ENCODE peak calls at places on chromosomes 3 and 15, in four cellular contexts. K is K562, M is endothelial cell of umbilical vein, X is astrocyte. E is an unnamed sample.

GRCh38 chr3:126679318-126679751 is 24.4 kb upstream of the TXNRD3 start:
- DNase-seq in K (peak; percentile 66), M (peak; percentile 76), X (peak; percentile 36), E (no peak)

GRCh38 chr3:189304465-189305341 is 132.9 kb downstream of the TPRG1 start:
- DNase-seq in K (no peak), M (no peak), X (peak; percentile 41), E (no peak)

GRCh38 chr15:70742928-70743327 is 20.4 kb downstream of the UACA start:
- DNase-seq in K (no peak), M (no peak), X (peak; percentile 29), E (no peak)

GRCh38 chr15:82850242-82850591 is 40.8 kb downstream of the WHAMM start:
- DNase-seq in K (no peak), M (no peak), X (no peak), E (no peak)

GRCh38 chr3:147377412-147378185 is 28.7 kb downstream of the ZIC4 start:
- DNase-seq in K (no peak), M (no peak), X (no peak), E (no peak)

GRCh38 chr3:157373783-157374182 is 62.9 kb upstream of the PTX3 start:
- DNase-seq in K (no peak), M (no peak), X (peak; percentile 29), E (no peak)

GRCh38 chr3:32009101-32009500 is 27.6 kb downstream of the ZNF860 start:
- DNase-seq in K (no peak), M (no peak), X (peak; percentile 28), E (no peak)

GRCh38 chr15:99118801-99119546 is 14.1 kb downstream of the SYNM start:
- DNase-seq in K (no peak), M (no peak), X (no peak), E (no peak)

GRCh38 chr3:24199775-24200247 is 254.7 kb downstream of the NR1D2 start:
- DNase-seq in K (no peak), M (no peak), X (peak; percentile 79), E (no peak)

GRCh38 chr3:104298662-104299061 is 1068.0 kb upstream of the ALCAM start:
- DNase-seq in K (no peak), M (no peak), X (no peak), E (no peak)

GRCh38 chr3:54989023-54989380 is 61.1 kb upstream of the LRTM1 start:
- DNase-seq in K (no peak), M (no peak), X (no peak), E (no peak)

GRCh38 chr3:70771426-70772147 is 459.1 kb upstream of the MDFIC2 start:
- DNase-seq in K (no peak), M (peak; percentile 55), X (peak; percentile 34), E (no peak)

GRCh38 chr3:58386966-58387365 is 46.7 kb downstream of the PDHB start:
- DNase-seq in K (no peak), M (peak; percentile 95), X (peak; percentile 83), E (no peak)

GRCh38 chr15:54481819-54482218 is 503.6 kb downstream of the UNC13C start:
- DNase-seq in K (no peak), M (no peak), X (no peak), E (no peak)

GRCh38 chr15:60120100-60120499 is 116.0 kb downstream of the FOXB1 start:
- DNase-seq in K (no peak), M (no peak), X (no peak), E (no peak)

GRCh38 chr3:29764603-29765254 is 483.9 kb downstream of the RBMS3 start:
- DNase-seq in K (no peak), M (peak; percentile 83), X (peak; percentile 72), E (no peak)

GRCh38 chr15:31435256-31435781 is 108.7 kb downstream of the KLF13 start:
- DNase-seq in K (peak; percentile 83), M (peak; percentile 54), X (peak; percentile 49), E (peak; percentile 62)

GRCh38 chr3:197807969-197808587 is 17.0 kb downstream of the LRCH3 start:
- DNase-seq in K (no peak), M (no peak), X (peak; percentile 54), E (no peak)

GRCh38 chr15:53830707-53831386 is 71.4 kb upstream of the WDR72 start:
- DNase-seq in K (no peak), M (no peak), X (no peak), E (no peak)

GRCh38 chr15:26091184-26091583 is 228.1 kb upstream of the ATP10A start:
- DNase-seq in K (no peak), M (no peak), X (no peak), E (no peak)

GRCh38 chr3:150077107-150077506 is 106.4 kb upstream of the PFN2 start:
- DNase-seq in K (no peak), M (no peak), X (no peak), E (no peak)

GRCh38 chr3:51002495-51002894 is 327.8 kb downstream of the DOCK3 start:
- DNase-seq in K (no peak), M (no peak), X (no peak), E (no peak)

GRCh38 chr3:122403489-122403888 is 12.4 kb downstream of the WDR5B start:
- DNase-seq in K (no peak), M (no peak), X (peak; percentile 92), E (no peak)

GRCh38 chr3:117586161-117586560 is 876.6 kb downstream of the TUSC7 start:
- DNase-seq in K (no peak), M (no peak), X (no peak), E (no peak)

GRCh38 chr3:117587416-117587815 is 877.8 kb downstream of the TUSC7 start:
- DNase-seq in K (no peak), M (no peak), X (no peak), E (no peak)

GRCh38 chr3:117589454-117589853 is 879.9 kb downstream of the TUSC7 start:
- DNase-seq in K (no peak), M (no peak), X (peak; percentile 53), E (no peak)
- TF ChIP-seq CTCF in K (no peak), M (no peak), X (no peak), E (no peak)

DNA sequence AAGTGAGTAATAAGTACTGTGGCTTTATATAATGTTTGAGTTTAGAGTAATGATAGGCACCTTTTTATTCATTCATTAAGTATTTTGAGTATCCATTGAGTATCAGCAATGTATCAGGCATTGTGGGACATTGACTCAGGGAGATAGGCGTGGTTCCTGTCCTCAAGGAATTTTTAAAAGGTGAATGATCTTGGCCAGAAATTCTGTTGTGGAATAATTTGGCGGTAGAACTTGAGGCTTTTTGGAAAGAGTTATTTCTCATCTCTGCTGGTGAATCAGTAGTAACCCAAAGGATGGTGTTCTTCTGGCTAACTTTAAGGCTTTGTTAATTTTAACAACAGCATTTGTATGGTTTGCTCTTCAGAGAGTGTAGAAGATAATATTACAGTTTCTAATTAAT is 2.0 kb downstream of the RAB7A start:
- DNase-seq in K (no peak), M (no peak), X (peak; percentile 61), E (no peak)
- H3K9ac ChIP-seq in K (no peak overlapping the region), M (no peak overlapping the region), X (peak overlapping the region; percentile 99), E (peak overlapping the region; percentile 99)

GRCh38 chr15:67010898-67011619 is 54.3 kb upstream of the SMAD3 start:
- DNase-seq in K (no peak), M (no peak), X (peak; percentile 25), E (no peak)

GRCh38 chr15:67013696-67014095 is 51.7 kb upstream of the SMAD3 start:
- DNase-seq in K (no peak), M (peak; percentile 97), X (peak; percentile 90), E (no peak)

GRCh38 chr15:67006089-67007065 is 59.0 kb upstream of the SMAD3 start:
- DNase-seq in K (no peak), M (peak; percentile 43), X (no peak), E (no peak)

GRCh38 chr15:67009576-67010569 is 55.5 kb upstream of the SMAD3 start:
- DNase-seq in K (no peak), M (no peak), X (no peak), E (no peak)

DNA sequence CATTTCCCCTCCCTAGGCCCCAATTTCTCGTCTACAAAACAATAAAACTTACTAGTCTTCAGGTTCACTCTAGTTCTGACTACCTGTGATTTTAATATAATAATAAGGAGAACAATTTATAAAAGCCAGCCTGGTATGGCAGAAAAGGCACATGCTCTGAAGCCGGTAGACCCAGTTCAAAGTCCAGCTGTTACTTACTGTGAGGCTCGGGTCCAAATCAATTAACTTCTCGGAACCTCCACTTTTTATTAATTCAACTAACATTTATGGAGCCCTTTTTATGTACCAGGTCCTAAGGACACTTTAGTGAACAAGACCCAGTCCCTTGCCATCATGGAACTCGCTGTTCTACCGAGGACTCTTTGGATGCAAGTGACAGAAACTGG is 53.8 kb upstream of the SMAD3 start:
- DNase-seq in K (no peak), M (no peak), X (no peak), E (no peak)
- TF ChIP-seq CTCF in K (no peak), M (no peak), X (no peak), E (no peak)

GRCh38 chr3:112127522-112128494 is 5.2 kb downstream of the GCSAM start:
- DNase-seq in K (no peak), M (no peak), X (no peak), E (no peak)
- H3K9ac ChIP-seq in K (no peak overlapping the region), M (no peak overlapping the region), X (no peak overlapping the region), E (no peak overlapping the region)

GRCh38 chr3:62493116-62493801 is 119.9 kb upstream of the FEZF2 start:
- DNase-seq in K (peak; percentile 3), M (no peak), X (no peak), E (no peak)
- TF ChIP-seq CTCF in K (no peak), M (peak; percentile 26), X (peak; percentile 18), E (no peak)

DNA sequence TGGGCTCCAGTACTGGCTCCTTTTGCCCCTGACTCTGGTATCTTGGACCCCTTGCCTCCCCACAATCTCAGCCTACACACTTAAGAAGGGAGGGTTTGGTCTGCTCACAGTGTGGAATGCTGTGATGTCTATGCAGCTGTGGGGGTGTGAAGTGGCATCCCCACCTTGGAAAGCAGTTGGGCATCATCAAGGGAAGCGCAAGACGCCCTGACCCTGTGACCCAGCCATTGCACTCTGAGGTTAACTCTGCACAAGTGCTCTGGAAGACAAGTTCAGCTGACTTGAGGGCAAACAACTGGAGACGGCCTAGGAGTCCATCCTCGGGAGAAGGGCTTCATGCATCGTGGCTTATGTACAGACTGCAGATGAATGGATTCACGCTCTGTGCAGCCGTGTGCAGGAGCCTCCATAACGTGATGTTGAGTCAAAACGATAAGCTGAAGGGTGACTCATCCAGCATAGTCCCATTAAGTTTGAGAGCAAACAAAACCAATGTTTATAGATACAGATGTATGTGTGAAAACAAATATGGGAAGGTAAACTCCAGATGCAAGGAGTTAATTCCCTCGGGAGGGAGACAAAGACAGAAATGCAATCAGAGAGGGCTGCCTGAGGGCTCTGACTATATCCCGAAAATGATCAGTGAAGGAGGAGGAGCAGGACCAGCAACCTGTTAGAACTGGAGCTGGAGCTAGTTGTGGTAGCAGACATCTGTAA is 86.8 kb downstream of the LSM3 start:
- DNase-seq in K (peak; percentile 74), M (no peak), X (peak; percentile 77), E (no peak)
- H3K9ac ChIP-seq in K (no peak overlapping the region), M (no peak overlapping the region), X (no peak overlapping the region), E (no peak overlapping the region)

GRCh38 chr3:80688814-80689213 is 921.0 kb upstream of the ROBO1 start:
- DNase-seq in K (no peak), M (peak; percentile 65), X (peak; percentile 3), E (no peak)
- TF ChIP-seq CTCF in K (no peak), M (peak; percentile 30), X (peak; percentile 37), E (peak; percentile 42)